ENCODE peak calls at places on chromosome 10, in four cellular contexts. One of them, this sample, is unnamed. For H3K27me3, the result is how much of the 10 kb centered on the place peaks cover.

GRCh38 chr10:31706921-31707571 is 221.6 kb downstream of the ARHGAP12 start:
- DNase-seq in lower lobe of right lung: peak
- DNase-seq in tibial artery: peak
- DNase-seq in CD8-positive, alpha-beta T cell: no peak
- DNase-seq in this sample: peak

GRCh38 chr10:102714621-102715455 is at the start of gene SFXN2:
- DNase-seq in tibial artery: peak
- DNase-seq in lower lobe of right lung: peak
- DNase-seq in CD8-positive, alpha-beta T cell: peak
- DNase-seq in this sample: peak

GRCh38 chr10:18723801-18724200 is 64.6 kb downstream of the ARL5B start:
- DNase-seq in tibial artery: no peak
- DNase-seq in CD8-positive, alpha-beta T cell: no peak
- DNase-seq in lower lobe of right lung: no peak
- DNase-seq in this sample: no peak

GRCh38 chr10:122121059-122121458 is 132.1 kb downstream of the TACC2 start:
- DNase-seq in tibial artery: no peak
- DNase-seq in CD8-positive, alpha-beta T cell: no peak
- DNase-seq in lower lobe of right lung: peak
- DNase-seq in this sample: no peak

GRCh38 chr10:111076191-111076681 is 593 bp upstream of the ADRA2A start:
- DNase-seq in CD8-positive, alpha-beta T cell: no peak
- DNase-seq in tibial artery: no peak
- DNase-seq in lower lobe of right lung: peak
- DNase-seq in this sample: peak

GRCh38 chr10:51083280-51083986 is 9.1 kb downstream of the PRKG1 start:
- DNase-seq in tibial artery: no peak
- DNase-seq in lower lobe of right lung: no peak
- DNase-seq in CD8-positive, alpha-beta T cell: no peak
- DNase-seq in this sample: peak

GRCh38 chr10:93820434-93820833 is 62.7 kb downstream of the LGI1 start:
- DNase-seq in lower lobe of right lung: no peak
- DNase-seq in tibial artery: no peak
- DNase-seq in CD8-positive, alpha-beta T cell: no peak
- DNase-seq in this sample: no peak

GRCh38 chr10:78386495-78386894 is 352.8 kb downstream of the RPS24 start:
- DNase-seq in CD8-positive, alpha-beta T cell: no peak
- DNase-seq in tibial artery: no peak
- DNase-seq in lower lobe of right lung: no peak
- DNase-seq in this sample: no peak

GRCh38 chr10:32237644-32238345 is 109.2 kb downstream of the EPC1 start:
- DNase-seq in CD8-positive, alpha-beta T cell: no peak
- DNase-seq in lower lobe of right lung: no peak
- DNase-seq in tibial artery: no peak
- DNase-seq in this sample: no peak

GRCh38 chr10:112040696-112041095 is 142.9 kb downstream of the GPAM start:
- DNase-seq in lower lobe of right lung: no peak
- DNase-seq in CD8-positive, alpha-beta T cell: no peak
- DNase-seq in tibial artery: no peak
- DNase-seq in this sample: no peak

GRCh38 chr10:3008518-3009195 is 58.7 kb upstream of the PFKP start:
- DNase-seq in CD8-positive, alpha-beta T cell: no peak
- DNase-seq in tibial artery: no peak
- DNase-seq in lower lobe of right lung: no peak
- DNase-seq in this sample: peak

GRCh38 chr10:5964736-5965135 is 12.6 kb downstream of the IL15RA start:
- DNase-seq in CD8-positive, alpha-beta T cell: no peak
- DNase-seq in tibial artery: no peak
- DNase-seq in lower lobe of right lung: peak
- DNase-seq in this sample: peak

GRCh38 chr10:102120142-102120986 is at the start of gene LDB1:
- DNase-seq in lower lobe of right lung: peak
- DNase-seq in CD8-positive, alpha-beta T cell: peak
- DNase-seq in tibial artery: peak
- DNase-seq in this sample: peak

GRCh38 chr10:110916554-110917346 is 2.2 kb downstream of the BBIP1 start:
- DNase-seq in tibial artery: no peak
- DNase-seq in lower lobe of right lung: no peak
- DNase-seq in CD8-positive, alpha-beta T cell: no peak
- DNase-seq in this sample: no peak

GRCh38 chr10:67666416-67667043 is 29.5 kb downstream of the CTNNA3 start:
- DNase-seq in lower lobe of right lung: no peak
- DNase-seq in CD8-positive, alpha-beta T cell: no peak
- DNase-seq in tibial artery: no peak
- DNase-seq in this sample: no peak

GRCh38 chr10:67971311-67971710 is 86.9 kb downstream of the SIRT1 start:
- DNase-seq in CD8-positive, alpha-beta T cell: no peak
- DNase-seq in lower lobe of right lung: no peak
- DNase-seq in tibial artery: no peak
- DNase-seq in this sample: no peak

GRCh38 chr10:116521424-116522305 is 24.1 kb upstream of the PNLIP start:
- DNase-seq in tibial artery: no peak
- DNase-seq in lower lobe of right lung: no peak
- DNase-seq in CD8-positive, alpha-beta T cell: no peak
- DNase-seq in this sample: peak

GRCh38 chr10:95794195-95794594 is 38.2 kb downstream of the ENTPD1 start:
- DNase-seq in CD8-positive, alpha-beta T cell: no peak
- DNase-seq in tibial artery: no peak
- DNase-seq in lower lobe of right lung: no peak
- DNase-seq in this sample: no peak

GRCh38 chr10:97412891-97413304 is 11.8 kb upstream of the RRP12 start:
- DNase-seq in lower lobe of right lung: no peak
- DNase-seq in CD8-positive, alpha-beta T cell: no peak
- DNase-seq in tibial artery: no peak
- DNase-seq in this sample: no peak

GRCh38 chr10:31596765-31597164 is 277.7 kb downstream of the ZEB1 start:
- DNase-seq in tibial artery: no peak
- DNase-seq in lower lobe of right lung: no peak
- DNase-seq in CD8-positive, alpha-beta T cell: no peak
- DNase-seq in this sample: no peak

GRCh38 chr10:52172581-52172980 is 141.5 kb upstream of the DKK1 start:
- DNase-seq in CD8-positive, alpha-beta T cell: no peak
- DNase-seq in tibial artery: no peak
- DNase-seq in lower lobe of right lung: no peak
- DNase-seq in this sample: peak

GRCh38 chr10:70804424-70804814 is 11.3 kb upstream of the SGPL1 start:
- DNase-seq in CD8-positive, alpha-beta T cell: no peak
- DNase-seq in lower lobe of right lung: no peak
- DNase-seq in tibial artery: no peak
- DNase-seq in this sample: no peak

GRCh38 chr10:12006671-12007070 is 35.9 kb downstream of the UPF2 start:
- DNase-seq in tibial artery: no peak
- DNase-seq in CD8-positive, alpha-beta T cell: no peak
- DNase-seq in lower lobe of right lung: no peak
- DNase-seq in this sample: no peak

GRCh38 chr10:30176182-30176581 is 116.8 kb upstream of the JCAD start:
- DNase-seq in tibial artery: no peak
- DNase-seq in lower lobe of right lung: no peak
- DNase-seq in CD8-positive, alpha-beta T cell: no peak
- DNase-seq in this sample: no peak

GRCh38 chr10:19707376-19707775 is 108.9 kb upstream of the PLXDC2 start:
- DNase-seq in CD8-positive, alpha-beta T cell: no peak
- DNase-seq in tibial artery: no peak
- DNase-seq in lower lobe of right lung: no peak
- DNase-seq in this sample: no peak

GRCh38 chr10:73644015-73644743 is 2.9 kb upstream of the MYOZ1 start:
- DNase-seq in CD8-positive, alpha-beta T cell: no peak
- DNase-seq in lower lobe of right lung: no peak
- DNase-seq in tibial artery: peak
- DNase-seq in this sample: peak

GRCh38 chr10:17453377-17454091 is 861 bp downstream of the ST8SIA6 start:
- DNase-seq in CD8-positive, alpha-beta T cell: no peak
- DNase-seq in lower lobe of right lung: peak
- DNase-seq in tibial artery: peak
- DNase-seq in this sample: peak

GRCh38 chr10:13707156-13707881 is 120.6 kb downstream of the PRPF18 start:
- DNase-seq in tibial artery: peak
- DNase-seq in lower lobe of right lung: peak
- DNase-seq in CD8-positive, alpha-beta T cell: no peak
- DNase-seq in this sample: peak

GRCh38 chr10:70222340-70222794 is 10.9 kb downstream of the PPA1 start:
- DNase-seq in CD8-positive, alpha-beta T cell: no peak
- DNase-seq in lower lobe of right lung: no peak
- DNase-seq in tibial artery: no peak
- DNase-seq in this sample: no peak

GRCh38 chr10:94093286-94093905 is 99.7 kb downstream of the PLCE1 start:
- DNase-seq in CD8-positive, alpha-beta T cell: no peak
- DNase-seq in tibial artery: no peak
- DNase-seq in lower lobe of right lung: no peak
- DNase-seq in this sample: no peak

GRCh38 chr10:61031341-61031740 is 87.4 kb upstream of the RHOBTB1 start:
- DNase-seq in lower lobe of right lung: no peak
- DNase-seq in tibial artery: no peak
- DNase-seq in CD8-positive, alpha-beta T cell: no peak
- DNase-seq in this sample: no peak

GRCh38 chr10:7696545-7696944 is 6.6 kb upstream of the ITIH2 start:
- DNase-seq in CD8-positive, alpha-beta T cell: no peak
- DNase-seq in lower lobe of right lung: peak
- DNase-seq in tibial artery: no peak
- DNase-seq in this sample: no peak

GRCh38 chr10:63700209-63700934 is 179.2 kb downstream of the REEP3 start:
- DNase-seq in lower lobe of right lung: no peak
- DNase-seq in CD8-positive, alpha-beta T cell: no peak
- DNase-seq in tibial artery: peak
- DNase-seq in this sample: no peak

GRCh38 chr10:71621783-71622526 is 97.6 kb downstream of the C10orf105 start:
- DNase-seq in tibial artery: peak
- DNase-seq in lower lobe of right lung: no peak
- DNase-seq in CD8-positive, alpha-beta T cell: no peak
- DNase-seq in this sample: peak

GRCh38 chr10:21285207-21285606 is 240.3 kb downstream of the SKIDA1 start:
- DNase-seq in CD8-positive, alpha-beta T cell: no peak
- DNase-seq in lower lobe of right lung: no peak
- DNase-seq in tibial artery: no peak
- DNase-seq in this sample: peak
- H3K4me3 ChIP-seq in CD8-positive, alpha-beta T cell: no peak
- H3K4me3 ChIP-seq in lower lobe of right lung: no peak
- H3K4me3 ChIP-seq in tibial artery: no peak
- H3K4me3 ChIP-seq in this sample: no peak

GRCh38 chr10:123147635-123148413 is at the start of gene HMX2:
- DNase-seq in lower lobe of right lung: no peak
- DNase-seq in CD8-positive, alpha-beta T cell: no peak
- DNase-seq in tibial artery: no peak
- DNase-seq in this sample: peak

GRCh38 chr10:123145542-123146012 is 2.4 kb upstream of the HMX2 start:
- DNase-seq in CD8-positive, alpha-beta T cell: no peak
- DNase-seq in lower lobe of right lung: no peak
- DNase-seq in tibial artery: no peak
- DNase-seq in this sample: peak

GRCh38 chr10:123146013-123146891 is 1.7 kb upstream of the HMX2 start:
- DNase-seq in lower lobe of right lung: no peak
- DNase-seq in tibial artery: no peak
- DNase-seq in CD8-positive, alpha-beta T cell: no peak
- DNase-seq in this sample: peak

GRCh38 chr10:123148414-123149161 is 652 bp downstream of the HMX2 start:
- DNase-seq in tibial artery: no peak
- DNase-seq in CD8-positive, alpha-beta T cell: no peak
- DNase-seq in lower lobe of right lung: no peak
- DNase-seq in this sample: peak

DNA sequence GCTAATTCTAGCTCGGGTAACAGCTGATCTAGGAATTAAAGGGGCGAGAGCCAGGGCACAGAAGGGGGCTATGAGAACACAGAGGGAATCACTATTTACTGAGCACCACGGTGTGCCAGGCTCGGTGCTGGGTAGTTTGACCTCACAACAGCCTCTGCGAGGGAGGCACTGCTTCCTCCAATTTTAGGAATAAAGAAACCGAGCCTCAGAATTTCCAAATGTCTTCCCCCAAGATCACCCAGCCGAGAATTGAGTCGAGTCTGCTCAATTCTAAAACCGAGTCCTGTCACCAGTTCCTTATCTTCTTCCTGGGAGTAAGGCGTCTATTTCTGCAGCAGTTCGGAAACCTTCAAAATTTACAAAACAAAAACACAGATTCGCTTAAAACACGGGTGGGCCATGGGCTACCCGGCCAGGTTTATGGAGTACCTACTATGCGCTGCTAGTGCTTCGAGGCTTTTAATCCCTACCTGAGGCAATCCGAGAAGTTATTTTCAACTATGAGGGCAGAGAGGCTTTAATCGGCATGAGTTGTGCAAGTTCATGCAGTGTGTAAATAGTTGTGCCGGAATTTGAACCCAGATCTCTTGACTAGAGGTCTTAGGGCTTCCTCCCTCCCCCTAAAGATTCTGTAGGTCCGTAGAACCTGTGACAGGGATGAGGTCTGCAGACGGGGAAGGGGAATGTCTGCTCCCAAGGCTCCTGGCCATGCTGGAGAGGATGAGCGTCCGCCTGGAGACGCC is 873 bp upstream of the HMX2 start:
- DNase-seq in tibial artery: no peak
- DNase-seq in lower lobe of right lung: no peak
- DNase-seq in CD8-positive, alpha-beta T cell: no peak
- DNase-seq in this sample: no peak
- H3K27me3 ChIP-seq in tibial artery: half or more
- H3K27me3 ChIP-seq in lower lobe of right lung: half or more
- H3K27me3 ChIP-seq in CD8-positive, alpha-beta T cell: half or more
- H3K27me3 ChIP-seq in this sample: half or more

GRCh38 chr10:119252470-119253151 is 45.2 kb downstream of the GRK5 start:
- DNase-seq in tibial artery: no peak
- DNase-seq in CD8-positive, alpha-beta T cell: no peak
- DNase-seq in lower lobe of right lung: no peak
- DNase-seq in this sample: no peak

GRCh38 chr10:119250641-119251314 is 43.4 kb downstream of the GRK5 start:
- DNase-seq in lower lobe of right lung: no peak
- DNase-seq in tibial artery: no peak
- DNase-seq in CD8-positive, alpha-beta T cell: no peak
- DNase-seq in this sample: no peak

GRCh38 chr10:119252051-119252465 is 44.7 kb downstream of the GRK5 start:
- DNase-seq in lower lobe of right lung: no peak
- DNase-seq in CD8-positive, alpha-beta T cell: no peak
- DNase-seq in tibial artery: no peak
- DNase-seq in this sample: no peak

GRCh38 chr10:119253433-119254174 is 46.2 kb downstream of the GRK5 start:
- DNase-seq in lower lobe of right lung: no peak
- DNase-seq in CD8-positive, alpha-beta T cell: no peak
- DNase-seq in tibial artery: peak
- DNase-seq in this sample: peak

DNA sequence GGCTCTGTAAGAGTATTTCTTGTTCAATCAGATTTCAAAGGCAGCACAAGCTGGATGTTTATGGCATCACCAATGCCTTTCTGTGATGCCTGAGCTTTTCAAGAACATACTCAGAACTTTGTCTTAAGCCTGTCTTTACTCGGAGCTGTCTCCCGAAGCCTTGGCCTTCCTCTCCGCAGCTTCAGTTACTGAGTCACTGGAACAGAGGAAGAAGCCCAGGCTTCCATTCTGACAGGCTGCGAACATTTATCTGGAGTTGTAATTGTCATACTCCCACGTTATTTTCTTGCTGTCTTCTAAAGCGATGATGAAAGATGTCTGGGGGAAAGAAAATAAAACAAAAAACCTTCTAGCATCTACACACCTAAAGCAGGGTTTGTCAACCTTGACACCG is 43.9 kb downstream of the GRK5 start:
- DNase-seq in CD8-positive, alpha-beta T cell: no peak
- DNase-seq in lower lobe of right lung: no peak
- DNase-seq in tibial artery: no peak
- DNase-seq in this sample: no peak
- H3K4me3 ChIP-seq in CD8-positive, alpha-beta T cell: no peak
- H3K4me3 ChIP-seq in lower lobe of right lung: no peak
- H3K4me3 ChIP-seq in tibial artery: no peak
- H3K4me3 ChIP-seq in this sample: no peak

GRCh38 chr10:117543999-117544728 is 1.6 kb downstream of the EMX2 start:
- DNase-seq in lower lobe of right lung: no peak
- DNase-seq in CD8-positive, alpha-beta T cell: no peak
- DNase-seq in tibial artery: no peak
- DNase-seq in this sample: no peak
- H3K27me3 ChIP-seq in lower lobe of right lung: half or more
- H3K27me3 ChIP-seq in CD8-positive, alpha-beta T cell: under half
- H3K27me3 ChIP-seq in tibial artery: half or more
- H3K27me3 ChIP-seq in this sample: half or more